ENCODE peak calls at places on chromosomes 1 and 21, in four cellular contexts. D is GM12878, W is K562, R is WTC11. F is an unnamed sample.

GRCh38 chr1:194684636-194685035 is 1498.2 kb upstream of the B3GALT2 start:
- DNase-seq in D (no peak), W (no peak), R (no peak), F (no peak)

GRCh38 chr21:31846690-31847089 is 26.1 kb upstream of the HUNK start:
- DNase-seq in D (no peak), W (no peak), R (no peak), F (no peak)

GRCh38 chr1:32741417-32742131 is 39.0 kb upstream of the SYNC start:
- DNase-seq in D (no peak), W (peak), R (no peak), F (no peak)

GRCh38 chr21:28068455-28069358 is 924.0 kb downstream of the LTN1 start:
- DNase-seq in D (no peak), W (no peak), R (no peak), F (no peak)

GRCh38 chr1:903721-904270 is 19.9 kb upstream of the SAMD11 start:
- DNase-seq in D (no peak), W (no peak), R (no peak), F (no peak)

GRCh38 chr1:20717452-20718342 is at the start of gene KIF17:
- DNase-seq in D (no peak), W (peak), R (peak), F (no peak)

GRCh38 chr1:224626042-224626441 is 9.9 kb downstream of the CNIH3 start:
- DNase-seq in D (no peak), W (no peak), R (no peak), F (no peak)

GRCh38 chr1:218297867-218298266 is 12.8 kb downstream of the RRP15 start:
- DNase-seq in D (no peak), W (no peak), R (no peak), F (no peak)

GRCh38 chr1:150999051-150999674 is 7.5 kb downstream of the MINDY1 start:
- DNase-seq in D (no peak), W (peak), R (no peak), F (no peak)

GRCh38 chr1:40692429-40692905 is 963 bp downstream of the NFYC start:
- DNase-seq in D (no peak), W (no peak), R (no peak), F (peak)

GRCh38 chr1:192261476-192261875 is 55.3 kb upstream of the RGS21 start:
- DNase-seq in D (no peak), W (no peak), R (no peak), F (no peak)

GRCh38 chr21:45055861-45056260 is 18.5 kb upstream of the ADARB1 start:
- DNase-seq in D (no peak), W (no peak), R (no peak), F (no peak)

GRCh38 chr1:37850352-37850955 is 8.9 kb downstream of the MTF1 start:
- DNase-seq in D (no peak), W (no peak), R (no peak), F (no peak)

GRCh38 chr1:205620269-205620668 is 11.5 kb downstream of the ELK4 start:
- DNase-seq in D (no peak), W (no peak), R (no peak), F (no peak)

GRCh38 chr1:3114131-3114744 is 45.2 kb downstream of the PRDM16 start:
- DNase-seq in D (no peak), W (no peak), R (no peak), F (no peak)

GRCh38 chr1:54165146-54165545 is 12.3 kb upstream of the CDCP2 start:
- DNase-seq in D (no peak), W (no peak), R (no peak), F (peak)

GRCh38 chr1:2466834-2467554 is 9.1 kb upstream of the PLCH2 start:
- DNase-seq in D (no peak), W (peak), R (peak), F (no peak)

GRCh38 chr1:185936641-185937040 is 202.4 kb downstream of the HMCN1 start:
- DNase-seq in D (no peak), W (no peak), R (no peak), F (no peak)

GRCh38 chr1:150928286-150928685 is 2.1 kb downstream of the SETDB1 start:
- DNase-seq in D (no peak), W (no peak), R (no peak), F (no peak)

GRCh38 chr1:112614460-112615065 is 4.4 kb downstream of the ST7L start:
- DNase-seq in D (no peak), W (no peak), R (no peak), F (no peak)

GRCh38 chr1:34758751-34759150 is 789 bp upstream of the GJB4 start:
- DNase-seq in D (no peak), W (no peak), R (no peak), F (no peak)

GRCh38 chr1:155083865-155084721 is 5.5 kb downstream of the EFNA3 start:
- DNase-seq in D (no peak), W (no peak), R (no peak), F (peak)

GRCh38 chr1:17588048-17588781 is 48.7 kb downstream of the ARHGEF10L start:
- DNase-seq in D (no peak), W (no peak), R (peak), F (peak)

GRCh38 chr1:116433283-116434257 is 60.5 kb downstream of the ATP1A1 start:
- DNase-seq in D (no peak), W (peak), R (no peak), F (peak)

GRCh38 chr1:115620950-115621349 is 20.8 kb upstream of the VANGL1 start:
- DNase-seq in D (no peak), W (no peak), R (no peak), F (no peak)

DNA sequence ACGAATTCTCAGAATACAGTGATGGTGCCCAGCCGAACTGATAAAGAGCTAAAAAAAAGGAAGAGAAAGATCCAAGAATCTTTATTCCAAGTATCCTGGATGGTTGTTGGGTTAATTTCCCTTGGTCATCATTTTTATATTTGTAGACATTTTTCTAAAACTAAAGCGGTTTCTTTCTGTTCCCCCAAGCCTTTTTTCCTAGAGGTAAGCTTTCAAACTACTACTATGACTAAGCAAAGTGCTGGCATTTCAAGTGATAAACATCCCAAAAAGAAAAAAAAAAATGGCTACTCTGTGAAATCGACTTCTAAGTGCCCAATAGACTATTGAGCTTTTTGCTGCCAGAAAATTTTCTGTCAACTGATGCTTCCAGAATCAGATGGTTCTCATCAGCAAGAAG is 96.0 kb upstream of the ZC3H11B start:
- DNase-seq in D (no peak), W (peak), R (no peak), F (no peak)
- TF ChIP-seq CBFB in D (no peak), W (no peak), R (no peak), F (no peak)

GRCh38 chr1:29513357-29513756 is 277.0 kb downstream of the PTPRU start:
- DNase-seq in D (peak), W (peak), R (peak), F (peak)
- TF ChIP-seq CBFB in D (no peak), W (no peak), R (no peak), F (no peak)

GRCh38 chr1:93716974-93717373 is 35.3 kb upstream of the BCAR3 start:
- DNase-seq in D (no peak), W (no peak), R (no peak), F (no peak)
- TF ChIP-seq CBFB in D (no peak), W (no peak), R (no peak), F (no peak)

DNA sequence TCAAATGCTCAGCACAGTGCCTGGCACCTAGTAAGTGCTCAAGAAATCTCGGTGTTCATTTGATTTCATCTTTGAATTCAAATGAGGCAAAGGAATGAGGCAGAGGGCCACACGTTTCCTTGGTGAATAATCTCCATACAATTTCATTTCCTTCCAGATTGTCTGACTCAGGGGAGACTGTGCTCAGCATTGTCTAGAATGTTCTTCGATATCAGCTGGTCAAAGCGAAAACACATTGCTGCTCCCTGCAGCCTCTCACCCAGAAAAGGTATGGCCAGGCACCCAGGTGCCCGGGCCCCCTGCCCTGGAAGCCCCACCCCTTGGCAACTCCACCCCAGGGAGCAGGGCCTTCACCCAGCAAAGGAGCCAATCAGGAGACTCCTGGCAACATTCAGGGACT is 55.8 kb downstream of the FBXO2 start:
- DNase-seq in D (no peak), W (no peak), R (no peak), F (no peak)
- TF ChIP-seq CBFB in D (no peak), W (no peak), R (no peak), F (no peak)

GRCh38 chr21:33682992-33683627 is 40.8 kb downstream of the ITSN1 start:
- DNase-seq in D (no peak), W (no peak), R (no peak), F (peak)
- TF ChIP-seq CBFB in D (no peak), W (no peak), R (no peak), F (no peak)

GRCh38 chr21:33481314-33481943 is 1.7 kb upstream of the TMEM50B start:
- DNase-seq in D (no peak), W (no peak), R (no peak), F (no peak)
- TF ChIP-seq CBFB in D (no peak), W (no peak), R (no peak), F (no peak)

GRCh38 chr1:64499966-64500365 is 30.0 kb downstream of the CACHD1 start:
- DNase-seq in D (no peak), W (peak), R (peak), F (no peak)
- TF ChIP-seq CBFB in D (no peak), W (no peak), R (no peak), F (no peak)

GRCh38 chr1:198929961-198930599 is 291.2 kb downstream of the PTPRC start:
- DNase-seq in D (peak), W (no peak), R (no peak), F (no peak)

GRCh38 chr1:198933506-198933905 is 294.7 kb downstream of the PTPRC start:
- DNase-seq in D (no peak), W (no peak), R (no peak), F (no peak)

GRCh38 chr1:198934901-198935301 is 296.1 kb downstream of the PTPRC start:
- DNase-seq in D (peak), W (no peak), R (no peak), F (no peak)

GRCh38 chr1:198934414-198934813 is 295.6 kb downstream of the PTPRC start:
- DNase-seq in D (no peak), W (no peak), R (no peak), F (no peak)

DNA sequence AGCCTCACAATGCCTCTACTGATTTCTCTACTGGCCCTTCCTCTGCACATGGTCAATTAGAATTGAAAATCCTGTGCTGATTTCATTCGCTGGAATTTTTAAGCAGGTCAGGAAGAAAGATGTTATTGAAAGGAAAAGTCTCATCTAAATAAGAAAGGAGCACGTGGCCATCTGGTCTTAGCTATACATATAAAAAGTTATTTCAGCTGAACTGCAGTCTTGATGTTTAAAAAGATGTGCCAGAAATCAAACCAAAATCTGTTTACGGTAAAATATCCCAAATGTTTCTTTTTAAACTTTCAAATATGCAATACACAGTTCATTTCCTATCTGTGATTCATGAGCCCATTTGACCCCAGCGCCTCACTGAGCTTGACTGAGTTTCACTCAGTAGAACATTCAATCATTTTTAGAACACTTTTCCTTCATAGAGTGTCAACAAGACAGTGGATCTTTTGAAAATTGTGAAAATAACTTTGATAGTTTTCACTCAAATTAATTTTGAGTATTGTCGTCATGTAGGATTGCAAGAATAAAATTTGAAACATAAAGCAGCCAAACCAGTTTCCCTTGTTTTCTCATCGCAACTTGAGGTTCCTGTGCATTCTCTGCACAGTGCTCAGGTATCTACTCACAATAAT is 293.6 kb downstream of the PTPRC start:
- DNase-seq in D (no peak), W (no peak), R (no peak), F (no peak)
- TF ChIP-seq CBFB in D (no peak), W (no peak), R (no peak), F (no peak)

GRCh38 chr1:246788895-246789338 is 64.7 kb downstream of the SCCPDH start:
- DNase-seq in D (no peak), W (peak), R (peak), F (no peak)
- TF ChIP-seq CBFB in D (no peak), W (no peak), R (no peak), F (no peak)

F was measured in HepG2.